ENCODE peak calls at places on chromosomes 7 and 10, in four cellular contexts. M is DND-41; U is CD8-positive, alpha-beta memory T cell; J is pancreas. D is an unnamed sample. For H3K27me3, the result is how much of the 10 kb centered on the place peaks cover.

GRCh38 chr7:65287023-65287422 is 86.6 kb upstream of the ZNF92 start:
- DNase-seq in M (no peak), U (no peak), J (no peak), D (no peak)

GRCh38 chr10:98170249-98171117 is 36.0 kb downstream of the R3HCC1L start:
- DNase-seq in M (peak), U (no peak), J (no peak), D (peak)

GRCh38 chr7:107394301-107394700 is 75.6 kb upstream of the GPR22 start:
- DNase-seq in M (no peak), U (no peak), J (no peak), D (no peak)

GRCh38 chr7:141076377-141076776 is 2.5 kb downstream of the TMEM178B start:
- DNase-seq in M (no peak), U (no peak), J (no peak), D (no peak)

GRCh38 chr10:127453706-127454105 is 95.4 kb upstream of the NPS start:
- DNase-seq in M (no peak), U (no peak), J (no peak), D (no peak)

GRCh38 chr7:93933190-93933589 is 11.7 kb downstream of the GNG11 start:
- DNase-seq in M (no peak), U (no peak), J (no peak), D (no peak)

GRCh38 chr7:26151096-26151495 is 902 bp upstream of the NFE2L3 start:
- DNase-seq in M (no peak), U (no peak), J (no peak), D (no peak)

GRCh38 chr7:32154797-32155196 is 84.6 kb upstream of the PDE1C start:
- DNase-seq in M (no peak), U (no peak), J (no peak), D (no peak)

GRCh38 chr7:22445140-22445722 is 54.8 kb downstream of the STEAP1B start:
- DNase-seq in M (peak), U (peak), J (peak), D (peak)

GRCh38 chr10:116470768-116471415 is 43.2 kb downstream of the PNLIPRP3 start:
- DNase-seq in M (no peak), U (no peak), J (no peak), D (no peak)

GRCh38 chr7:63080831-63081230 is 917.8 kb upstream of the ZNF722 start:
- DNase-seq in M (no peak), U (no peak), J (no peak), D (no peak)

GRCh38 chr7:152313879-152314604 is 121.8 kb downstream of the KMT2C start:
- DNase-seq in M (no peak), U (peak), J (no peak), D (no peak)

GRCh38 chr7:133095119-133095671 is 13.3 kb upstream of the CHCHD3 start:
- DNase-seq in M (no peak), U (no peak), J (no peak), D (no peak)

GRCh38 chr7:4931932-4932331 is 27.1 kb downstream of the MMD2 start:
- DNase-seq in M (peak), U (no peak), J (peak), D (no peak)

GRCh38 chr7:29723599-29723998 is 82.7 kb upstream of the WIPF3 start:
- DNase-seq in M (no peak), U (no peak), J (no peak), D (no peak)

GRCh38 chr7:43612599-43613589 is 30.0 kb downstream of the STK17A start:
- DNase-seq in M (no peak), U (no peak), J (no peak), D (no peak)

GRCh38 chr10:114684085-114684821 is 26.2 kb upstream of the ABLIM1 start:
- DNase-seq in M (no peak), U (no peak), J (peak), D (peak)

GRCh38 chr7:142906643-142907042 is 21.1 kb upstream of the TRPV6 start:
- DNase-seq in M (no peak), U (no peak), J (no peak), D (no peak)

GRCh38 chr10:125022671-125023070 is 80.7 kb downstream of the ZRANB1 start:
- DNase-seq in M (no peak), U (no peak), J (peak), D (no peak)
- H3K27me3 ChIP-seq in M (under half), U (under half), J (under half), D (under half)

GRCh38 chr10:131511391-131511790 is 199.9 kb upstream of the TCERG1L start:
- DNase-seq in M (no peak), U (no peak), J (no peak), D (no peak)

GRCh38 chr10:131514454-131514853 is 202.9 kb upstream of the TCERG1L start:
- DNase-seq in M (no peak), U (no peak), J (no peak), D (no peak)

GRCh38 chr10:131516285-131516684 is 204.8 kb upstream of the TCERG1L start:
- DNase-seq in M (no peak), U (no peak), J (peak), D (no peak)

GRCh38 chr10:131512852-131513251 is 201.3 kb upstream of the TCERG1L start:
- DNase-seq in M (no peak), U (no peak), J (no peak), D (no peak)

DNA sequence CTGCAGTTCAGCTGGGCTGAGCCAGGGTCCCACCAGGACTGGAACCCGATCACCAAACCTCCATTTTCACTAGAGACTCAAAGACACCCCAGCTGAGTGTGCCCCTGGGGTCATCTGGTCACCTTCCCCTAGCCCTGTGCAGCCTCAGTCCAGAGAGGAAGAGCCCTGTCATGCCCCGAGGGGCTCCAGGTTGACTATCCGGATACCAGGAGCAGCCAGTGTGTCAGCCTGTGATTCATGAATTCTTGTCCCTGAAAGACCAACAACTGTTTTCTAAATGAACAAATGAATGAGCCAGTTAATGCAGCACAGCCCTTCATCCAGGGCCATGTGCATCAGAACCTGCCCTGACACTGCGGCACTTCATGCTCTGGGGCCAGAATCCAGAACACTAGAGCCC is 201.9 kb upstream of the TCERG1L start:
- DNase-seq in M (no peak), U (no peak), J (no peak), D (no peak)
- H3K27me3 ChIP-seq in M (under half), U (under half), J (under half), D (under half)

DNA sequence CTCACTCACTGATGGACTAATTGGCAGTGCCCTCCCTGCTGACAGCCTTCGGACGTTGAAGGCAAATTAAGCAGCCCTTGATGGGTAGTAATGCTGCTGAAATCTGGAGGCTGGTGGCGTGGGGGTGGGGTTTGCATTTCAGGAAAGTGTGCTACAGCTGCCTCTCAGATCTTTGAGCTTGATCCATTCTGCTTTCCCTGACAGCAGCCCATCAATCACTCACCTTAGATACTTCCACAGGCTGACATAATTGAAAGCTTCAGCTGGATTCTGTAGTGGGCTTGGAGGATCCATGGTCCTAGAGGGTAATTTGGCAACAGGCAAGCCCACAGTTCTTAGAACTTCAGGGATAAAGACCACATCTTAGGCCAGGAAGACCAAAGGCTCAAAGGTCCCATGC is 349.1 kb upstream of the PODXL start:
- DNase-seq in M (no peak), U (no peak), J (no peak), D (no peak)
- H3K27me3 ChIP-seq in M (under half), U (under half), J (under half), D (under half)

GRCh38 chr10:1531883-1532597 is 205.3 kb downstream of the ADARB2 start:
- DNase-seq in M (peak), U (no peak), J (no peak), D (no peak)
- H3K27me3 ChIP-seq in M (under half), U (under half), J (under half), D (under half)

GRCh38 chr7:122304604-122304975 is at the start of gene FEZF1:
- DNase-seq in M (no peak), U (no peak), J (no peak), D (no peak)
- H3K27me3 ChIP-seq in M (under half), U (under half), J (under half), D (under half)

GRCh38 chr7:122311719-122312118 is 7.2 kb upstream of the FEZF1 start:
- DNase-seq in M (no peak), U (no peak), J (peak), D (peak)

GRCh38 chr7:122311280-122311679 is 6.7 kb upstream of the FEZF1 start:
- DNase-seq in M (no peak), U (no peak), J (no peak), D (no peak)

GRCh38 chr7:122314284-122314683 is 9.7 kb upstream of the FEZF1 start:
- DNase-seq in M (no peak), U (no peak), J (no peak), D (no peak)

GRCh38 chr7:122310119-122311021 is 5.8 kb upstream of the FEZF1 start:
- DNase-seq in M (no peak), U (no peak), J (peak), D (peak)

DNA sequence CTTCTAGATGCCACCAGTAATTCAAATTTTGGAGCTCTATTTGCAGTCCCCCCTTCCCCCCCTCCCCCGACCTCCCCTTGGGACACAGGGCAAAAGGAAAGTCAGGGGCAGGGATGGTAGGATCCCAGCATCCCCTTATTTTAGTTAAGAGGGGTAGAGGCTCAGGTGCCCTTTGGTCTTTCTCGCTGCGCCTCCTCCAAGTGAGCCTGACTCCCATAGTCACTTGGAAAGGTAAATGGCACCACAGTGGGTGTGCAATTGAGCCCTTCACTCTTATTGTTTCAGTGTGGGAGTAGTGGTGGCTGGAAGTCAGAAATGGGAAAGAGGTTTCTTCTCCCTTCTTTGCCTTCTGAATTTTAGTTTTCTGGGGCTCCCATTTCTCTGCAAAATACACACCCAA is 8.2 kb upstream of the FEZF1 start:
- DNase-seq in M (no peak), U (no peak), J (no peak), D (no peak)
- H3K27me3 ChIP-seq in M (under half), U (under half), J (under half), D (under half)

DNA sequence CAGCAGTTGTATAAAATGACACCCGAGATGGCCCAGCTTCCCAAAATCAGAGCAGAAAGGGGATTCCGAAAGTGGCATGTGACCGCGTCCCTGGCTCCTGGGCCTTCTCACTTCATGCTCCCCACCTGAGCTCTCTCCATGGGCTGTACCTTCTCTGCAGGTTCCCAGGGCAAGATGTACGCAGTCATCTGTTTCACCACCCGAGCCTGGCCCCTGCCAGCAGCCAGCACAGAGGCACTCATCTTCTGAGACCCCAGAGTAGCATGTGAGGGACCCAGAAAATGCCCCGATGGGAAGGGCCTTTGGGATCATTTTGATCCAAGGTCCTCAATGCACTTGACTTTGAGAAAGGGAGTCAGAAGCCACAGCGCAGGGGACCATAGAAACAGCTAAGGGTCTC is 213.9 kb downstream of the USP6NL start:
- DNase-seq in M (no peak), U (no peak), J (no peak), D (no peak)
- H3K27me3 ChIP-seq in M (under half), U (under half), J (under half), D (under half)

DNA sequence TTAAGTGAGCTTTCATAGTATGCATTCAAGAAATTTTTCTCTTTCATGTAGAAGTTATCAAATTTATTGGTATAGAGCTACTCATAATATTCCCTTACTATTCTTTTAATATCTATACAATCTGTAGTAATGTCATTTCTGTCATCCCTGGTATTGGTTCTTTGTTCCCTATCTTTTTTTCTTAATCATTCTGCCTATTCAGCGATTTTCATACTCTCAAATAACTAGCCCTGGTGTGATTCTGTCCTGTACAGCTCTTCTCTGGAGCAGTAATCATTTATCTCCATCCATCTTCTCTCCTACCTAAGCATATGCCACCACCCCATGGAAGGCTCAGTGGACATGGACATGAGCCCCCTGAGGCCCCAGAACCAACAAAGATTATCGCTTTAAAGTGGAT is 213.2 kb upstream of the NEBL start:
- DNase-seq in M (no peak), U (no peak), J (no peak), D (no peak)
- H3K27me3 ChIP-seq in M (under half), U (under half), J (under half), D (under half)

D was measured in upper lobe of left lung.